ENCODE peak calls at places on chromosomes 13 and 19, in eight cellular contexts. P, S, Y, X, R, U, I and F are unnamed samples.

GRCh38 chr19:789473-790052 is 7.7 kb upstream of the PTBP1 start:
- DNase-seq in X (no peak), I (peak), P (no peak), Y (no peak), S (no peak), U (no peak), R (peak), F (no peak)

GRCh38 chr13:112690242-112690943 is 555 bp downstream of the ATP11A start:
- DNase-seq in I (peak), X (peak), Y (peak), R (peak), U (peak), P (no peak), S (no peak), F (peak)

GRCh38 chr13:21034602-21035190 is 26.7 kb downstream of the LATS2 start:
- DNase-seq in R (peak), U (no peak), S (no peak), Y (peak), I (peak), P (no peak), X (no peak), F (no peak)

GRCh38 chr19:10045371-10045770 is 32.1 kb downstream of the RDH8 start:
- DNase-seq in I (no peak), X (no peak), S (no peak), Y (no peak), P (no peak), U (no peak), R (no peak), F (no peak)

GRCh38 chr19:36572593-36573019 is 486 bp downstream of the ZNF529 start:
- DNase-seq in P (no peak), U (no peak), S (no peak), R (no peak), Y (no peak), X (no peak), I (no peak), F (no peak)

GRCh38 chr19:45114116-45114515 is 21.1 kb downstream of the PPP1R37 start:
- DNase-seq in R (no peak), X (peak), S (no peak), P (no peak), I (no peak), U (no peak), Y (no peak), F (peak)

GRCh38 chr19:38719761-38720558 is 24.3 kb downstream of the CAPN12 start:
- DNase-seq in R (no peak), U (no peak), I (no peak), X (no peak), Y (peak), P (no peak), S (no peak), F (no peak)

GRCh38 chr13:23856008-23856750 is 33.0 kb downstream of the MIPEP start:
- DNase-seq in S (no peak), P (no peak), I (peak), Y (no peak), R (no peak), X (no peak), U (no peak), F (no peak)